ENCODE peak calls at places on chromosomes 11 and 22, in ten cellular contexts. B is H1, G is pancreas, K is neural progenitor cell, Z is heart right ventricle, A is fibroblast of lung, D is transverse colon, V is Peyer's patch, R is mammary epithelial cell, Y is psoas muscle. P is an unnamed sample.
A peak's percentile ranks its signal among the peaks of the same experiment; 100 is the strongest.

GRCh38 chr11:115760528-115760837 is 256.3 kb upstream of the CADM1 start:
- DNase-seq in B (peak; percentile 56), G (no peak), K (peak; percentile 43), Z (no peak), A (no peak), D (no peak), V (no peak), R (no peak), Y (no peak), P (no peak)

GRCh38 chr11:2585566-2586090 is 114.2 kb downstream of the KCNQ1OT1 start:
- DNase-seq in B (no peak), G (no peak), K (no peak), Z (no peak), A (no peak), D (no peak), V (no peak), R (no peak), Y (no peak), P (no peak)

GRCh38 chr11:123111465-123111864 is 49.5 kb upstream of the HSPA8 start:
- DNase-seq in B (no peak), G (no peak), K (peak; percentile 70), Z (no peak), A (peak; percentile 59), D (no peak), V (no peak), R (peak; percentile 64), Y (no peak), P (no peak)

GRCh38 chr22:41687901-41688364 is 734 bp downstream of the SNU13 start:
- DNase-seq in B (no peak), G (peak; percentile 37), K (peak; percentile 54), Z (peak; percentile 21), A (peak; percentile 22), D (peak; percentile 35), V (peak; percentile 54), R (peak; percentile 35), Y (peak; percentile 65), P (no peak)

GRCh38 chr11:44993971-44994705 is 43.5 kb upstream of the TP53I11 start:
- DNase-seq in B (peak; percentile 39), G (peak; percentile 85), K (no peak), Z (no peak), A (no peak), D (no peak), V (no peak), R (no peak), Y (no peak), P (no peak)

GRCh38 chr11:118109231-118109630 is 22.5 kb upstream of the SMIM35 start:
- DNase-seq in B (no peak), G (no peak), K (no peak), Z (peak; percentile 43), A (peak; percentile 36), D (no peak), V (no peak), R (peak; percentile 50), Y (peak; percentile 65), P (no peak)

GRCh38 chr11:108931168-108931567 is 266.3 kb downstream of the DDX10 start:
- DNase-seq in B (no peak), G (no peak), K (no peak), Z (no peak), A (peak; percentile 43), D (no peak), V (no peak), R (no peak), Y (no peak), P (no peak)

GRCh38 chr11:10824888-10825287 is 16.2 kb upstream of the EIF4G2 start:
- DNase-seq in B (no peak), G (no peak), K (no peak), Z (no peak), A (no peak), D (no peak), V (no peak), R (no peak), Y (no peak), P (no peak)

GRCh38 chr11:78961938-78962701 is 387.5 kb upstream of the NARS2 start:
- DNase-seq in B (peak; percentile 71), G (peak; percentile 19), K (peak; percentile 97), Z (no peak), A (peak; percentile 68), D (no peak), V (no peak), R (no peak), Y (no peak), P (no peak)

GRCh38 chr22:30928401-30928800 is 40.2 kb downstream of the MORC2 start:
- DNase-seq in B (no peak), G (no peak), K (no peak), Z (no peak), A (no peak), D (no peak), V (no peak), R (no peak), Y (no peak), P (no peak)

GRCh38 chr11:61699737-61700160 is 19.6 kb downstream of the DAGLA start:
- DNase-seq in B (no peak), G (peak; percentile 79), K (no peak), Z (peak; percentile 48), A (no peak), D (peak; percentile 72), V (peak; percentile 80), R (no peak), Y (peak; percentile 76), P (no peak)

GRCh38 chr22:19597399-19597735 is 73.2 kb upstream of the CLDN5 start:
- DNase-seq in B (no peak), G (no peak), K (no peak), Z (no peak), A (no peak), D (no peak), V (no peak), R (no peak), Y (no peak), P (peak; percentile 23)

GRCh38 chr22:32205974-32206773 is 1.3 kb upstream of the RFPL2 start:
- DNase-seq in B (peak; percentile 76), G (no peak), K (peak; percentile 45), Z (no peak), A (no peak), D (no peak), V (no peak), R (no peak), Y (no peak), P (no peak)

GRCh38 chr22:22556995-22557925 is 1.8 kb downstream of the PRAME start:
- DNase-seq in B (no peak), G (no peak), K (no peak), Z (no peak), A (no peak), D (no peak), V (no peak), R (no peak), Y (no peak), P (no peak)

GRCh38 chr22:30420401-30421178 is 5.0 kb upstream of the MTFP1 start:
- DNase-seq in B (no peak), G (no peak), K (no peak), Z (no peak), A (peak; percentile 96), D (no peak), V (no peak), R (peak; percentile 84), Y (no peak), P (no peak)

GRCh38 chr11:86617502-86617901 is 54.9 kb downstream of the ME3 start:
- DNase-seq in B (no peak), G (no peak), K (no peak), Z (no peak), A (peak; percentile 70), D (no peak), V (no peak), R (no peak), Y (no peak), P (no peak)

GRCh38 chr11:68128682-68129327 is 7.6 kb upstream of the CHKA start:
- DNase-seq in B (no peak), G (peak; percentile 96), K (no peak), Z (peak; percentile 61), A (peak; percentile 86), D (peak; percentile 68), V (peak; percentile 86), R (no peak), Y (peak; percentile 65), P (no peak)

GRCh38 chr11:102120006-102120405 is 9.8 kb downstream of the YAP1 start:
- DNase-seq in B (no peak), G (no peak), K (peak; percentile 26), Z (no peak), A (peak; percentile 32), D (no peak), V (no peak), R (peak; percentile 28), Y (no peak), P (no peak)

GRCh38 chr11:102117472-102118113 is 7.3 kb downstream of the YAP1 start:
- DNase-seq in B (peak; percentile 6), G (no peak), K (no peak), Z (no peak), A (peak; percentile 39), D (no peak), V (no peak), R (no peak), Y (no peak), P (no peak)

GRCh38 chr11:102118937-102119336 is 8.7 kb downstream of the YAP1 start:
- DNase-seq in B (no peak), G (no peak), K (peak; percentile 74), Z (no peak), A (no peak), D (no peak), V (no peak), R (no peak), Y (no peak), P (no peak)

GRCh38 chr11:102120437-102120935 is 10.2 kb downstream of the YAP1 start:
- DNase-seq in B (no peak), G (no peak), K (no peak), Z (no peak), A (peak; percentile 32), D (no peak), V (no peak), R (no peak), Y (no peak), P (no peak)

GRCh38 chr11:102121329-102121728 is 11.1 kb downstream of the YAP1 start:
- DNase-seq in B (no peak), G (no peak), K (no peak), Z (no peak), A (no peak), D (no peak), V (no peak), R (no peak), Y (no peak), P (no peak)
- H3K27ac ChIP-seq in B (no peak overlapping the region), G (no peak overlapping the region), K (no peak overlapping the region), Z (no peak overlapping the region), A (no peak overlapping the region), D (no peak overlapping the region), V (no peak overlapping the region), R (no peak overlapping the region), Y (no peak overlapping the region), P (no peak overlapping the region)

GRCh38 chr11:912266-912665 is 1.7 kb upstream of the CHID1 start:
- DNase-seq in B (no peak), G (no peak), K (no peak), Z (no peak), A (no peak), D (no peak), V (no peak), R (no peak), Y (no peak), P (no peak)
- TF ChIP-seq CTCF in B (no peak), G (no peak), K (no peak), Z (no peak), A (no peak), D (no peak), V (no peak), R (no peak), Y (no peak), P (no peak)

GRCh38 chr11:46106530-46107407 is 14.5 kb downstream of the PHF21A start:
- DNase-seq in B (no peak), G (no peak), K (peak; percentile 41), Z (no peak), A (peak; percentile 25), D (no peak), V (no peak), R (no peak), Y (no peak), P (no peak)
- H3K9me3 ChIP-seq in B (no peaks in the 10 kb centered on the region), G (no peaks in the 10 kb centered on the region), K (no peaks in the 10 kb centered on the region), Z (no peaks in the 10 kb centered on the region), A (no peaks in the 10 kb centered on the region), D (no peaks in the 10 kb centered on the region), V (no peaks in the 10 kb centered on the region), R (no peaks in the 10 kb centered on the region), Y (no peaks in the 10 kb centered on the region), P (no peaks in the 10 kb centered on the region)

GRCh38 chr11:65609236-65609635 is 4.8 kb downstream of the MAP3K11 start:
- DNase-seq in B (no peak), G (no peak), K (no peak), Z (no peak), A (peak; percentile 17), D (no peak), V (no peak), R (no peak), Y (no peak), P (no peak)
- H3K27ac ChIP-seq in B (no peak overlapping the region), G (no peak overlapping the region), K (no peak overlapping the region), Z (peak overlapping the region; percentile 7), A (no peak overlapping the region), D (no peak overlapping the region), V (no peak overlapping the region), R (no peak overlapping the region), Y (no peak overlapping the region), P (no peak overlapping the region)